ENCODE peak calls at places on chromosomes 12 and 14, in ten cellular contexts. One of them, this sample, is unnamed.

GRCh38 chr12:71594214-71594948 is 69.3 kb downstream of the ZFC3H1 start:
- DNase-seq in body of pancreas: peak
- DNase-seq in cardiac muscle cell: peak
- DNase-seq in GM13977: no peak
- DNase-seq in AG09319: no peak
- DNase-seq in AG10803: no peak
- DNase-seq in IMR-90: no peak
- DNase-seq in fibroblast of villous mesenchyme: peak
- DNase-seq in lower leg skin: no peak
- DNase-seq in ovary: no peak
- DNase-seq in this sample: no peak

GRCh38 chr12:61781021-61781581 is 479.1 kb upstream of the USP15 start:
- DNase-seq in body of pancreas: no peak
- DNase-seq in AG10803: no peak
- DNase-seq in GM13977: no peak
- DNase-seq in fibroblast of villous mesenchyme: no peak
- DNase-seq in AG09319: no peak
- DNase-seq in lower leg skin: no peak
- DNase-seq in ovary: no peak
- DNase-seq in cardiac muscle cell: peak
- DNase-seq in IMR-90: no peak
- DNase-seq in this sample: no peak

GRCh38 chr12:13278249-13278787 is 81.8 kb downstream of the EMP1 start:
- DNase-seq in fibroblast of villous mesenchyme: peak
- DNase-seq in AG09319: peak
- DNase-seq in cardiac muscle cell: peak
- DNase-seq in ovary: peak
- DNase-seq in GM13977: peak
- DNase-seq in lower leg skin: peak
- DNase-seq in body of pancreas: peak
- DNase-seq in AG10803: peak
- DNase-seq in IMR-90: peak
- DNase-seq in this sample: peak

GRCh38 chr14:52069617-52070431 is 965 bp upstream of the NID2 start:
- DNase-seq in GM13977: no peak
- DNase-seq in IMR-90: peak
- DNase-seq in AG10803: peak
- DNase-seq in fibroblast of villous mesenchyme: peak
- DNase-seq in body of pancreas: peak
- DNase-seq in ovary: peak
- DNase-seq in AG09319: no peak
- DNase-seq in cardiac muscle cell: peak
- DNase-seq in lower leg skin: no peak
- DNase-seq in this sample: peak

GRCh38 chr14:75752907-75753594 is 92.0 kb downstream of the TTLL5 start:
- DNase-seq in IMR-90: peak
- DNase-seq in cardiac muscle cell: no peak
- DNase-seq in AG09319: no peak
- DNase-seq in lower leg skin: no peak
- DNase-seq in fibroblast of villous mesenchyme: peak
- DNase-seq in ovary: no peak
- DNase-seq in GM13977: no peak
- DNase-seq in body of pancreas: no peak
- DNase-seq in AG10803: peak
- DNase-seq in this sample: no peak

GRCh38 chr12:131129839-131130238 is 176.1 kb downstream of the ADGRD1 start:
- DNase-seq in GM13977: no peak
- DNase-seq in ovary: no peak
- DNase-seq in body of pancreas: no peak
- DNase-seq in lower leg skin: peak
- DNase-seq in AG10803: no peak
- DNase-seq in cardiac muscle cell: no peak
- DNase-seq in AG09319: no peak
- DNase-seq in fibroblast of villous mesenchyme: no peak
- DNase-seq in IMR-90: no peak
- DNase-seq in this sample: peak

GRCh38 chr12:96434107-96434506 is 33.9 kb upstream of the CDK17 start:
- DNase-seq in cardiac muscle cell: no peak
- DNase-seq in body of pancreas: peak
- DNase-seq in lower leg skin: no peak
- DNase-seq in AG09319: no peak
- DNase-seq in ovary: no peak
- DNase-seq in GM13977: no peak
- DNase-seq in IMR-90: peak
- DNase-seq in fibroblast of villous mesenchyme: peak
- DNase-seq in AG10803: peak
- DNase-seq in this sample: no peak

GRCh38 chr12:89451876-89452275 is 72.7 kb downstream of the GALNT4 start:
- DNase-seq in AG10803: peak
- DNase-seq in fibroblast of villous mesenchyme: peak
- DNase-seq in cardiac muscle cell: peak
- DNase-seq in AG09319: no peak
- DNase-seq in body of pancreas: no peak
- DNase-seq in IMR-90: peak
- DNase-seq in lower leg skin: no peak
- DNase-seq in GM13977: no peak
- DNase-seq in ovary: peak
- DNase-seq in this sample: no peak

GRCh38 chr12:83462419-83462818 is 775.7 kb downstream of the TMTC2 start:
- DNase-seq in lower leg skin: no peak
- DNase-seq in cardiac muscle cell: no peak
- DNase-seq in fibroblast of villous mesenchyme: no peak
- DNase-seq in AG10803: no peak
- DNase-seq in body of pancreas: no peak
- DNase-seq in GM13977: no peak
- DNase-seq in AG09319: no peak
- DNase-seq in ovary: no peak
- DNase-seq in IMR-90: no peak
- DNase-seq in this sample: no peak

GRCh38 chr12:107929436-107929835 is 154.9 kb downstream of the ASCL4 start:
- DNase-seq in AG09319: no peak
- DNase-seq in lower leg skin: no peak
- DNase-seq in fibroblast of villous mesenchyme: peak
- DNase-seq in cardiac muscle cell: peak
- DNase-seq in ovary: no peak
- DNase-seq in GM13977: peak
- DNase-seq in IMR-90: peak
- DNase-seq in body of pancreas: no peak
- DNase-seq in AG10803: peak
- DNase-seq in this sample: no peak
- TF ChIP-seq CTCF in AG09319: peak
- TF ChIP-seq CTCF in lower leg skin: no peak
- TF ChIP-seq CTCF in fibroblast of villous mesenchyme: peak
- TF ChIP-seq CTCF in cardiac muscle cell: peak
- TF ChIP-seq CTCF in ovary: no peak
- TF ChIP-seq CTCF in GM13977: peak
- TF ChIP-seq CTCF in IMR-90: peak
- TF ChIP-seq CTCF in body of pancreas: no peak
- TF ChIP-seq CTCF in AG10803: peak
- TF ChIP-seq CTCF in this sample: no peak

DNA sequence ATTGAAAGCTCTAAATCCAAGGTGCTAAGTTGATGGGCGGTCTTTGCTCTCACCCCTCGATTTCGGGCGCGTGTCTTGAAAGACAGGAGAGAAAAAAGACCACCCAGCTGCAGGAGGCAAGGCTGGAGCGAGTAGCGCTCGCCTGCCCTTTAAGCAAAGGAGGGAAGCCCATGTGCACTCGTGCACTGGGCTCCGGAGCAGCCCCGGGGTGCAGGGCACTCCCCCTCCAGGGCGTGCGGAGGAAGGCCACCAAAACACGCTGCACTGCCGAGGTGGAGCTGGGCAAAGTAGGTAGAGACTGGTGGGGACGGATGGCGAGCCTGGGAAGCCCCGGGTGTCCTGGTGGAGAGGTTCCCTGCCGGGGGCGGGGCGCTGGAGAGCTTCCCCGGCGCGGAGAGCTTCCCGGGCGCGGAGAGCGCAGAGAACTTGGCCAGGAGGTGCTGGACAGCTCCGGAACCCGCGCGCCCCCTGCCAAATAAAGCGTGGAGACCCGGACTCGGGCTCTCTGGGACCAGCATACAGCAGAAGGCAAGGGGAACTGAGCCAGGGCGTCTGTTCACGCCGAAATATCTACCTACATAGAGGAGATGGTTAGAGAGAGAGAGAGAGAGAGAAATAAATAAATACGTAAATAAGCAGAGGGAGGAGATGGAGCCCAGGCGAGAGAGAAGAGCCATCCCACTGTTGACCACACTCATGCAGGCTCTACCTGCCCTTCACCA is 600 bp upstream of the NELL2 start:
- DNase-seq in cardiac muscle cell: peak
- DNase-seq in body of pancreas: peak
- DNase-seq in GM13977: peak
- DNase-seq in ovary: no peak
- DNase-seq in IMR-90: no peak
- DNase-seq in fibroblast of villous mesenchyme: peak
- DNase-seq in AG10803: peak
- DNase-seq in AG09319: no peak
- DNase-seq in lower leg skin: no peak
- DNase-seq in this sample: peak
- TF ChIP-seq CTCF in cardiac muscle cell: no peak
- TF ChIP-seq CTCF in body of pancreas: no peak
- TF ChIP-seq CTCF in GM13977: no peak
- TF ChIP-seq CTCF in ovary: no peak
- TF ChIP-seq CTCF in IMR-90: no peak
- TF ChIP-seq CTCF in fibroblast of villous mesenchyme: no peak
- TF ChIP-seq CTCF in AG10803: no peak
- TF ChIP-seq CTCF in AG09319: no peak
- TF ChIP-seq CTCF in lower leg skin: no peak
- TF ChIP-seq CTCF in this sample: no peak

GRCh38 chr12:120186654-120187053 is 7.9 kb downstream of the GCN1 start:
- DNase-seq in body of pancreas: no peak
- DNase-seq in AG10803: no peak
- DNase-seq in ovary: no peak
- DNase-seq in cardiac muscle cell: no peak
- DNase-seq in AG09319: no peak
- DNase-seq in lower leg skin: no peak
- DNase-seq in fibroblast of villous mesenchyme: no peak
- DNase-seq in GM13977: no peak
- DNase-seq in IMR-90: no peak
- DNase-seq in this sample: no peak

GRCh38 chr12:120180975-120181374 is 13.5 kb downstream of the GCN1 start:
- DNase-seq in fibroblast of villous mesenchyme: no peak
- DNase-seq in body of pancreas: no peak
- DNase-seq in IMR-90: no peak
- DNase-seq in cardiac muscle cell: no peak
- DNase-seq in ovary: no peak
- DNase-seq in GM13977: no peak
- DNase-seq in lower leg skin: no peak
- DNase-seq in AG10803: no peak
- DNase-seq in AG09319: no peak
- DNase-seq in this sample: no peak

GRCh38 chr12:120183211-120183631 is 11.3 kb downstream of the GCN1 start:
- DNase-seq in fibroblast of villous mesenchyme: no peak
- DNase-seq in IMR-90: peak
- DNase-seq in cardiac muscle cell: no peak
- DNase-seq in AG10803: peak
- DNase-seq in GM13977: no peak
- DNase-seq in lower leg skin: no peak
- DNase-seq in ovary: no peak
- DNase-seq in AG09319: peak
- DNase-seq in body of pancreas: no peak
- DNase-seq in this sample: no peak

DNA sequence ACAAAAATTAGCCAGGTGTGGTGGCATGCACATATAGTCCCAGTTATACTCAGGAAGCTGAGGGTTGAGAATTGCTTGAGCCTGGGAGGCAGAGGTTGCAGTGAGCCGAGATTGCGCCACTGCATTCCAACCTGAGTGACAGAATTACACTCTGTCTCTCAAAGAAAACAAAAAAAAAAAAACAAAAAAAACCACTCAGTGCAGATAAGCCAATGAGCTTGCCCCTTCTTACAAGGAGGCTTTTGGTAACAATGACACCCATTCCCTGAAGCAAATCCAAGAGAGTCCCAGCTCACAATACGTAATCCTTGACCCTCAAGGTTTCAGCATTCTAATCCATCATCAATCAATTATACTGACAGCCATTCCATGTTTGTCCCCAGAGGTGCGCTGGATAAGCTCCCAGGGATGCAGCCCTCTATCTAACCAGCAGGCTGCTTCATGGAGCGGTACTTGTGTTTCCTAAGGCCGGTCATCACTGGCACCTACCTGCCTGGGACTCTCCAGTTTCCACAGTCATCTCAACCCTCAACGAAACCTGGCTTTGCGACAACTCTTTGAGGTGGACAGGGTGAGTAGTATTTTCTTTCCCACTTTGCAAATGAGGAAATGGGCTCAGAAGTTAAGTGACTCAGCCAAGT is 12.4 kb downstream of the GCN1 start:
- DNase-seq in cardiac muscle cell: no peak
- DNase-seq in GM13977: no peak
- DNase-seq in body of pancreas: no peak
- DNase-seq in ovary: no peak
- DNase-seq in AG09319: no peak
- DNase-seq in lower leg skin: no peak
- DNase-seq in AG10803: peak
- DNase-seq in IMR-90: peak
- DNase-seq in fibroblast of villous mesenchyme: peak
- DNase-seq in this sample: no peak
- TF ChIP-seq CTCF in cardiac muscle cell: no peak
- TF ChIP-seq CTCF in GM13977: no peak
- TF ChIP-seq CTCF in body of pancreas: no peak
- TF ChIP-seq CTCF in ovary: no peak
- TF ChIP-seq CTCF in AG09319: no peak
- TF ChIP-seq CTCF in lower leg skin: no peak
- TF ChIP-seq CTCF in AG10803: no peak
- TF ChIP-seq CTCF in IMR-90: no peak
- TF ChIP-seq CTCF in fibroblast of villous mesenchyme: no peak
- TF ChIP-seq CTCF in this sample: no peak

GRCh38 chr14:23951590-23952143 is 1.9 kb upstream of the DHRS4 start:
- DNase-seq in body of pancreas: peak
- DNase-seq in IMR-90: no peak
- DNase-seq in GM13977: no peak
- DNase-seq in AG10803: no peak
- DNase-seq in lower leg skin: no peak
- DNase-seq in ovary: no peak
- DNase-seq in cardiac muscle cell: no peak
- DNase-seq in AG09319: no peak
- DNase-seq in fibroblast of villous mesenchyme: no peak
- DNase-seq in this sample: peak
- TF ChIP-seq CTCF in body of pancreas: no peak
- TF ChIP-seq CTCF in IMR-90: no peak
- TF ChIP-seq CTCF in GM13977: peak
- TF ChIP-seq CTCF in AG10803: peak
- TF ChIP-seq CTCF in lower leg skin: no peak
- TF ChIP-seq CTCF in ovary: no peak
- TF ChIP-seq CTCF in cardiac muscle cell: peak
- TF ChIP-seq CTCF in AG09319: no peak
- TF ChIP-seq CTCF in fibroblast of villous mesenchyme: no peak
- TF ChIP-seq CTCF in this sample: peak

DNA sequence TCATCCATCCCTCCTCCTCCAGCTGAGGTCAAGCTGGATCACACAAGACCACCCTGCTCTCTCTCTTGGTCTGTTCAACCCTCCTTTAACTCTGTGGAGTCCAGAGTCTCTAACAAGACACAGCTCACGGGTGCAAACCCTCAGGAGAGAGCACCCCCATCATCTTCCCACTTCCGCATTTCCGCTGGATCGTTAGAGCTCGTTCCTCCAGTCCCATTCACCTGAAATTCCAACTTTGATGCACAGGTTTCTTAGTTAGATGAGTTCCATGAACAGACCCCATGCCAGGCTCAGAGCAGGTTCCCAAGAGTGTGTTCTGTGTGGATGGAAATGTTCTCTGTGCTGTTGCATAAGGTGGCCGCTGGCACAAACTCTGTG is 44.5 kb upstream of the P2RX7 start:
- DNase-seq in AG10803: no peak
- DNase-seq in AG09319: no peak
- DNase-seq in body of pancreas: no peak
- DNase-seq in ovary: no peak
- DNase-seq in lower leg skin: no peak
- DNase-seq in fibroblast of villous mesenchyme: no peak
- DNase-seq in cardiac muscle cell: no peak
- DNase-seq in GM13977: no peak
- DNase-seq in IMR-90: no peak
- DNase-seq in this sample: no peak
- TF ChIP-seq CTCF in AG10803: no peak
- TF ChIP-seq CTCF in AG09319: no peak
- TF ChIP-seq CTCF in body of pancreas: no peak
- TF ChIP-seq CTCF in ovary: no peak
- TF ChIP-seq CTCF in lower leg skin: no peak
- TF ChIP-seq CTCF in fibroblast of villous mesenchyme: no peak
- TF ChIP-seq CTCF in cardiac muscle cell: no peak
- TF ChIP-seq CTCF in GM13977: no peak
- TF ChIP-seq CTCF in IMR-90: no peak
- TF ChIP-seq CTCF in this sample: no peak

This sample was measured in glutamatergic neuron.